ENCODE peak calls at places on chromosomes 16 and 17, in four cellular contexts. One of them, this sample, is unnamed.

GRCh38 chr17:16352303-16352837 is 899 bp downstream of the CENPV start:
- DNase-seq in endodermal cell: peak
- DNase-seq in natural killer cell: no peak
- DNase-seq in RWPE1: peak
- DNase-seq in this sample: peak

GRCh38 chr17:40345161-40346034 is 19.1 kb downstream of the GJD3 start:
- DNase-seq in natural killer cell: peak
- DNase-seq in RWPE1: peak
- DNase-seq in endodermal cell: peak
- DNase-seq in this sample: peak

GRCh38 chr16:57892041-57892440 is 78.9 kb downstream of the CNGB1 start:
- DNase-seq in natural killer cell: no peak
- DNase-seq in RWPE1: peak
- DNase-seq in endodermal cell: no peak
- DNase-seq in this sample: no peak

GRCh38 chr17:79732804-79733691 is 2.3 kb downstream of the ENPP7 start:
- DNase-seq in endodermal cell: no peak
- DNase-seq in natural killer cell: no peak
- DNase-seq in RWPE1: no peak
- DNase-seq in this sample: no peak

GRCh38 chr17:18031955-18032354 is 7.0 kb downstream of the ATPAF2 start:
- DNase-seq in natural killer cell: no peak
- DNase-seq in endodermal cell: no peak
- DNase-seq in RWPE1: no peak
- DNase-seq in this sample: no peak

GRCh38 chr17:72173475-72174116 is 52.8 kb downstream of the SOX9 start:
- DNase-seq in RWPE1: no peak
- DNase-seq in endodermal cell: no peak
- DNase-seq in natural killer cell: no peak
- DNase-seq in this sample: no peak

GRCh38 chr17:17663160-17664072 is 17.8 kb upstream of the RAI1 start:
- DNase-seq in natural killer cell: peak
- DNase-seq in endodermal cell: peak
- DNase-seq in RWPE1: peak
- DNase-seq in this sample: peak

GRCh38 chr17:80441133-80441578 is 26.2 kb downstream of the ENDOV start:
- DNase-seq in endodermal cell: peak
- DNase-seq in natural killer cell: peak
- DNase-seq in RWPE1: peak
- DNase-seq in this sample: peak

GRCh38 chr17:39404542-39405378 is 3.3 kb upstream of the FBXL20 start:
- DNase-seq in endodermal cell: no peak
- DNase-seq in RWPE1: peak
- DNase-seq in natural killer cell: no peak
- DNase-seq in this sample: no peak

GRCh38 chr17:75764711-75765421 is at the start of gene GALK1:
- DNase-seq in endodermal cell: peak
- DNase-seq in RWPE1: peak
- DNase-seq in natural killer cell: peak
- DNase-seq in this sample: peak

GRCh38 chr17:15651583-15652110 is 32.1 kb upstream of the FBXW10B start:
- DNase-seq in RWPE1: peak
- DNase-seq in natural killer cell: no peak
- DNase-seq in endodermal cell: peak
- DNase-seq in this sample: peak

GRCh38 chr17:74972107-74972972 is at the start of gene HID1:
- DNase-seq in endodermal cell: peak
- DNase-seq in natural killer cell: peak
- DNase-seq in RWPE1: peak
- DNase-seq in this sample: peak

GRCh38 chr16:27326738-27327585 is 13.2 kb downstream of the IL4R start:
- DNase-seq in endodermal cell: peak
- DNase-seq in RWPE1: peak
- DNase-seq in natural killer cell: no peak
- DNase-seq in this sample: peak

GRCh38 chr16:47732122-47732805 is 271.1 kb downstream of the PHKB start:
- DNase-seq in natural killer cell: no peak
- DNase-seq in endodermal cell: no peak
- DNase-seq in RWPE1: peak
- DNase-seq in this sample: no peak

GRCh38 chr16:25027781-25028180 is 12.6 kb upstream of the ARHGAP17 start:
- DNase-seq in RWPE1: no peak
- DNase-seq in endodermal cell: no peak
- DNase-seq in natural killer cell: no peak
- DNase-seq in this sample: no peak

GRCh38 chr17:73265646-73266640 is 4.3 kb upstream of the CPSF4L start:
- DNase-seq in RWPE1: no peak
- DNase-seq in endodermal cell: no peak
- DNase-seq in natural killer cell: no peak
- DNase-seq in this sample: no peak

GRCh38 chr17:65487161-65487560 is 74.3 kb downstream of the AXIN2 start:
- DNase-seq in natural killer cell: no peak
- DNase-seq in endodermal cell: no peak
- DNase-seq in RWPE1: no peak
- DNase-seq in this sample: no peak

GRCh38 chr16:28212532-28212873 is 738 bp upstream of the XPO6 start:
- DNase-seq in RWPE1: no peak
- DNase-seq in endodermal cell: peak
- DNase-seq in natural killer cell: no peak
- DNase-seq in this sample: no peak

GRCh38 chr16:86126891-86127290 is 227.9 kb downstream of the IRF8 start:
- DNase-seq in RWPE1: no peak
- DNase-seq in natural killer cell: no peak
- DNase-seq in endodermal cell: no peak
- DNase-seq in this sample: no peak

GRCh38 chr16:17347624-17348023 is 123.1 kb downstream of the XYLT1 start:
- DNase-seq in endodermal cell: no peak
- DNase-seq in natural killer cell: no peak
- DNase-seq in RWPE1: no peak
- DNase-seq in this sample: no peak

GRCh38 chr16:46900464-46901235 is 16.5 kb downstream of the GPT2 start:
- DNase-seq in endodermal cell: no peak
- DNase-seq in RWPE1: no peak
- DNase-seq in natural killer cell: no peak
- DNase-seq in this sample: no peak

GRCh38 chr17:17837966-17838962 is 1.5 kb upstream of the SREBF1 start:
- DNase-seq in natural killer cell: no peak
- DNase-seq in endodermal cell: peak
- DNase-seq in RWPE1: no peak
- DNase-seq in this sample: peak

GRCh38 chr16:70481929-70482536 is 27.6 kb downstream of the FCSK start:
- DNase-seq in RWPE1: no peak
- DNase-seq in natural killer cell: no peak
- DNase-seq in endodermal cell: no peak
- DNase-seq in this sample: no peak

GRCh38 chr16:2473999-2474876 is 689 bp upstream of the TBC1D24 start:
- DNase-seq in RWPE1: no peak
- DNase-seq in endodermal cell: peak
- DNase-seq in natural killer cell: peak
- DNase-seq in this sample: no peak
- TF ChIP-seq CTCF in RWPE1: peak
- TF ChIP-seq CTCF in endodermal cell: peak
- TF ChIP-seq CTCF in natural killer cell: peak
- TF ChIP-seq CTCF in this sample: peak

DNA sequence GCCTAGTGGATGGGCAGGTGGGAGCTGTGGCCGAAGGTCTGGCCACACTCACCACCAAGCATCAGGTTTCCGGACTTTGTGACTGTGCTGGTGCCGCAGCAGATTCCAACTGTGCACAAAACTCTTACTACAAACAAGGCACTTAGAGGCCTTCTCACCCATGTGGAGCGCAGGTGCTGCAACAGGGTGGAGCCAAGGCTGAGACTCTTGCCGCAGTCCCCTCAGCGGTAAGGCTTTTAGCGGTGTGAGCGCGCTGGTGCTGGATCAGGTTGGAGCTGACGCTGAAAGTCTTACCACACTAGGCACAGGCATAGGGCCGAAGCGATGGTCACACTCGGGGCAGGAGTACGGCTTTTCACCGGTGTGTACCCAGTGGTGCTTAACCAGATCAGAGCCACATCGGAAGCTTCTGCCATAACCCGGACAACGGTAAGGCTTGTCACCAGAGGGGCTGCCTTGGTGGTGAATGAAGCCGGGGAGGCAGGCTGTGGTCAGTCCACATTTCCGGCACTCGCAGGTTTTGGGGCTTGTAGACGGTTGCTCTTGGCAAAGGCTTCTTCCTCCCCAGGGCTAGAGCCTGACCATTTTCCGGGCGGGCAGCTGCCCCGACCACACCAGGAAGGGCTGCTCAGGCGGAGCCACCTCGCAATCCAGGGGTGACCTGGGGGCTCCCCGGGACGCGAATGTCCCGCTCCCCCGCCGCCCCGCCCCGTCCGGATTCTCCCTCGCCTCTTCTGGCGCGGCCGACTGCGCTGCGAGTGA is 1.0 kb upstream of the ARMC5 start:
- DNase-seq in RWPE1: peak
- DNase-seq in natural killer cell: peak
- DNase-seq in endodermal cell: peak
- DNase-seq in this sample: peak
- TF ChIP-seq CTCF in RWPE1: no peak
- TF ChIP-seq CTCF in natural killer cell: no peak
- TF ChIP-seq CTCF in endodermal cell: no peak
- TF ChIP-seq CTCF in this sample: peak

DNA sequence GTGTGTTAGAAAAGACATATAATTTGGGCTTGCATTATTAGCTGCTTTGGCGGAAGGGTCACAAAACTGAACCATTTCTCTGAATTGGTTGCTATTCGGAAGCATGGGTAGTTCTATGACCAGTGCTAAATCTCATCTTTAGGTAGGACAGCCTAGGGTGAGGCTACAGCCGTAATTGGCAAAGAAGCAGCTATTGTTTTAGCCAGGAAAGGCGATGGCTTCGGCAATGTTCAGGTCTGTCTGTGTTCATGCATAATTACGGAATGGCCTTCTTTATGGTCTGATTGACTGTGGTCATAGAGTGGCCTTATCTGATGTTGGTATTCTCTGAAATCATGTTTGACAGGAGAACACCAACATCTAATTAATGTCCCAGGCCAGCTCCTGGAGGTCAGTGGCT is 368.4 kb upstream of the HSBP1 start:
- DNase-seq in RWPE1: no peak
- DNase-seq in natural killer cell: no peak
- DNase-seq in endodermal cell: no peak
- DNase-seq in this sample: no peak
- TF ChIP-seq CTCF in RWPE1: no peak
- TF ChIP-seq CTCF in natural killer cell: no peak
- TF ChIP-seq CTCF in endodermal cell: no peak
- TF ChIP-seq CTCF in this sample: no peak

GRCh38 chr17:63332286-63332685 is 113.8 kb downstream of the CYB561 start:
- DNase-seq in natural killer cell: no peak
- DNase-seq in endodermal cell: no peak
- DNase-seq in RWPE1: no peak
- DNase-seq in this sample: no peak
- TF ChIP-seq CTCF in natural killer cell: no peak
- TF ChIP-seq CTCF in endodermal cell: no peak
- TF ChIP-seq CTCF in RWPE1: no peak
- TF ChIP-seq CTCF in this sample: no peak

GRCh38 chr17:12756786-12757185 is 32.5 kb upstream of the ARHGAP44 start:
- DNase-seq in natural killer cell: no peak
- DNase-seq in endodermal cell: no peak
- DNase-seq in RWPE1: peak
- DNase-seq in this sample: no peak
- TF ChIP-seq CTCF in natural killer cell: no peak
- TF ChIP-seq CTCF in endodermal cell: no peak
- TF ChIP-seq CTCF in RWPE1: no peak
- TF ChIP-seq CTCF in this sample: no peak

This sample was measured in Caco-2.